ENCODE peak calls at places on chromosomes 3 and 15, in ten cellular contexts. Y is tibial artery, L is pancreas, C is thoracic aorta, S is Peyer's patch, J is mucosa of descending colon, H is spleen, D is Caco-2, R is adrenal gland, U is cardiac muscle cell. Z is an unnamed sample.

GRCh38 chr15:51759557-51760070 is 8.2 kb downstream of the TMOD2 start:
- DNase-seq in Y (no peak), L (no peak), C (no peak), S (no peak), J (no peak), H (no peak), D (no peak), R (peak; percentile 37), U (peak; percentile 57), Z (peak; percentile 77)

GRCh38 chr3:172624999-172625398 is 85.9 kb downstream of the NCEH1 start:
- DNase-seq in Y (no peak), L (no peak), C (no peak), S (no peak), J (no peak), H (no peak), D (no peak), R (no peak), U (no peak), Z (no peak)

GRCh38 chr3:124429129-124429815 is 301.0 kb upstream of the UMPS start:
- DNase-seq in Y (no peak), L (no peak), C (no peak), S (no peak), J (no peak), H (no peak), D (no peak), R (no peak), U (no peak), Z (no peak)

GRCh38 chr3:99731499-99731898 is 86.2 kb upstream of the CMSS1 start:
- DNase-seq in Y (no peak), L (no peak), C (no peak), S (no peak), J (no peak), H (no peak), D (no peak), R (no peak), U (no peak), Z (no peak)

GRCh38 chr3:185764168-185764988 is 60.5 kb downstream of the IGF2BP2 start:
- DNase-seq in Y (no peak), L (no peak), C (no peak), S (no peak), J (no peak), H (no peak), D (no peak), R (no peak), U (no peak), Z (no peak)

GRCh38 chr15:89499156-89499555 is 2.8 kb upstream of the RHCG start:
- DNase-seq in Y (peak; percentile 38), L (no peak), C (no peak), S (no peak), J (no peak), H (peak; percentile 58), D (no peak), R (no peak), U (no peak), Z (no peak)

GRCh38 chr3:60282840-60283239 is 968.4 kb downstream of the FHIT start:
- DNase-seq in Y (no peak), L (no peak), C (no peak), S (no peak), J (no peak), H (no peak), D (no peak), R (no peak), U (no peak), Z (no peak)

GRCh38 chr15:68271854-68272471 is 5.6 kb upstream of the FEM1B start:
- DNase-seq in Y (no peak), L (peak; percentile 31), C (no peak), S (no peak), J (no peak), H (no peak), D (peak; percentile 48), R (peak; percentile 81), U (no peak), Z (no peak)

GRCh38 chr15:59437777-59438574 is at the start of gene FAM81A:
- DNase-seq in Y (peak; percentile 92), L (peak; percentile 66), C (peak; percentile 35), S (peak; percentile 75), J (peak; percentile 81), H (peak; percentile 91), D (peak; percentile 53), R (peak; percentile 77), U (peak; percentile 94), Z (peak; percentile 60)

GRCh38 chr3:115836944-115837343 is 213.6 kb downstream of the GAP43 start:
- DNase-seq in Y (no peak), L (no peak), C (no peak), S (no peak), J (no peak), H (no peak), D (no peak), R (no peak), U (peak; percentile 32), Z (no peak)
- TF ChIP-seq CTCF in Y (peak; percentile 16), L (no peak), C (peak; percentile 39), S (peak; percentile 26), J (peak; percentile 39), H (peak; percentile 42), D (peak; percentile 54), R (peak; percentile 34), U (peak; percentile 77), Z (no peak)

GRCh38 chr3:134205426-134205825 is 45.2 kb downstream of the RYK start:
- DNase-seq in Y (no peak), L (no peak), C (no peak), S (no peak), J (no peak), H (no peak), D (no peak), R (no peak), U (no peak), Z (no peak)
- H3K36me3 ChIP-seq in Y (peaks cover 32% of the 10 kb centered on the region), L (peaks cover 7% of the 10 kb centered on the region), C (peaks cover 7% of the 10 kb centered on the region), S (peaks cover 39% of the 10 kb centered on the region), J (no peaks in the 10 kb centered on the region), H (peaks cover 1% of the 10 kb centered on the region), D (peaks cover 5% of the 10 kb centered on the region), R (peaks cover 26% of the 10 kb centered on the region), U (peaks cover 36% of the 10 kb centered on the region), Z (peaks cover 16% of the 10 kb centered on the region)

GRCh38 chr15:31343831-31344230 is 17.2 kb downstream of the KLF13 start:
- DNase-seq in Y (no peak), L (no peak), C (no peak), S (no peak), J (no peak), H (peak; percentile 70), D (no peak), R (no peak), U (no peak), Z (no peak)
- H3K4me1 ChIP-seq in Y (no peaks in the 10 kb centered on the region), L (peaks cover 41% of the 10 kb centered on the region), C (peaks cover 98% of the 10 kb centered on the region), S (peaks cover 88% of the 10 kb centered on the region), J (peaks cover 91% of the 10 kb centered on the region), H (peaks cover 100% of the 10 kb centered on the region), D (peaks cover 13% of the 10 kb centered on the region), R (peaks cover 72% of the 10 kb centered on the region), U (peaks cover 14% of the 10 kb centered on the region), Z (peaks cover 48% of the 10 kb centered on the region)

GRCh38 chr15:87623832-87624231 is 632.7 kb downstream of the NTRK3 start:
- DNase-seq in Y (no peak), L (no peak), C (no peak), S (no peak), J (no peak), H (no peak), D (no peak), R (no peak), U (peak; percentile 18), Z (no peak)
- TF ChIP-seq CTCF in Y (no peak), L (no peak), C (no peak), S (no peak), J (no peak), H (no peak), D (no peak), R (no peak), U (peak; percentile 18), Z (no peak)

GRCh38 chr15:57668074-57668473 is 38.4 kb upstream of the POLR2M start:
- DNase-seq in Y (no peak), L (no peak), C (no peak), S (no peak), J (no peak), H (no peak), D (no peak), R (no peak), U (no peak), Z (no peak)
- H3K36me3 ChIP-seq in Y (no peaks in the 10 kb centered on the region), L (no peaks in the 10 kb centered on the region), C (no peaks in the 10 kb centered on the region), S (no peaks in the 10 kb centered on the region), J (no peaks in the 10 kb centered on the region), H (no peaks in the 10 kb centered on the region), D (no peaks in the 10 kb centered on the region), R (no peaks in the 10 kb centered on the region), U (no peaks in the 10 kb centered on the region), Z (peaks cover 7% of the 10 kb centered on the region)

GRCh38 chr3:8657804-8658311 is 13.3 kb upstream of the SSUH2 start:
- DNase-seq in Y (peak; percentile 63), L (no peak), C (no peak), S (no peak), J (no peak), H (peak; percentile 57), D (no peak), R (no peak), U (no peak), Z (no peak)
- H3K4me1 ChIP-seq in Y (peaks cover 6% of the 10 kb centered on the region), L (no peaks in the 10 kb centered on the region), C (peaks cover 62% of the 10 kb centered on the region), S (no peaks in the 10 kb centered on the region), J (peaks cover 7% of the 10 kb centered on the region), H (peaks cover 16% of the 10 kb centered on the region), D (peaks cover 71% of the 10 kb centered on the region), R (peaks cover 17% of the 10 kb centered on the region), U (peaks cover 56% of the 10 kb centered on the region), Z (no peaks in the 10 kb centered on the region)

DNA sequence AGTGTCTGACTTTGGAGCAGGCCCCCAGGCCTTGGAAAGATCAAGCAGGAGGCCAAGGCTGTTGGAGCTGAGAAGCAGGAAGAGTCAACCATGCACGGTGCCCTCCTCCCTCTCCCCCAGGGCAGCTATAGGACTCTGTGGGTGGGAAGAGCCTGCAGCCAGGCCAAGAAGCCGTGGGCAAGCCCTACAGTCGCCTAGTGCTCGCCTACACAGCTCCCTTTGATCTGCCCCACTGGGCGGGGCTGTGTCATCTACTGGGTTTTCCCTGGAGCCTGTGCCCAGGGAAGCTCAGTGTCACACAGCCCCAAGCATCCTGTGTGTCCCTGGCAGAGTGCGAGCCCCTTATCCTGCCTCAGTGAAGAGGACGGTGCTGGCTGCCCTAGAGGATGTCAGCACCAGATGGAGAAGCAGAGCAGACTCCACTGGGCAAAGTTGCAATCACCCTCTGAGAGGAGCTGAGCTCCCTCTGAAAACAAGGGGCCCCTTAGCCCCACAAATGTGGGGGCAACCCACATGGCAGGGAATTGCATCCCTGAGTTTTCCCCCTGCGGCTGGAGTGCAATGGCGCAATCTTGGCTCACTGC is 72.1 kb downstream of the KLF13 start:
- DNase-seq in Y (no peak), L (no peak), C (no peak), S (peak; percentile 74), J (peak; percentile 71), H (no peak), D (no peak), R (no peak), U (no peak), Z (no peak)
- TF ChIP-seq CTCF in Y (no peak), L (no peak), C (no peak), S (no peak), J (no peak), H (no peak), D (no peak), R (no peak), U (no peak), Z (no peak)